ENCODE peak calls at places on chromosomes 7 and 10, in nine cellular contexts. L is A549, H is uterus, A is stomach, Z is tibial nerve, Q is gastrocnemius medialis, G is right lobe of liver, P is NB4, X is erythroblast. O is an unnamed sample.

GRCh38 chr10:125186431-125187170 is 26.2 kb upstream of the CTBP2 start:
- DNase-seq in L (no peak), H (no peak), A (no peak), Z (no peak), Q (no peak), G (no peak), P (no peak), X (no peak), O (no peak)

GRCh38 chr7:338295-339061 is 48.5 kb downstream of the FOXL3 start:
- DNase-seq in L (no peak), H (no peak), A (no peak), Z (no peak), Q (no peak), G (no peak), P (no peak), X (no peak), O (no peak)

GRCh38 chr10:65805993-65806392 is 1119.8 kb upstream of the LRRTM3 start:
- DNase-seq in L (no peak), H (no peak), A (no peak), Z (no peak), Q (no peak), G (no peak), P (no peak), X (no peak), O (no peak)

GRCh38 chr7:54581511-54581910 is 39.3 kb downstream of the VSTM2A start:
- DNase-seq in L (no peak), H (no peak), A (no peak), Z (no peak), Q (no peak), G (no peak), P (no peak), X (no peak), O (no peak)

GRCh38 chr10:106134326-106135000 is 1030.0 kb downstream of the SORCS1 start:
- DNase-seq in L (no peak), H (no peak), A (no peak), Z (no peak), Q (no peak), G (no peak), P (no peak), X (no peak), O (no peak)

GRCh38 chr10:42952358-42952757 is 124.5 kb upstream of the RET start:
- DNase-seq in L (no peak), H (no peak), A (peak), Z (no peak), Q (peak), G (peak), P (peak), X (no peak), O (no peak)

GRCh38 chr7:148697950-148698396 is 730 bp upstream of the CUL1 start:
- DNase-seq in L (no peak), H (peak), A (no peak), Z (no peak), Q (no peak), G (peak), P (no peak), X (peak), O (no peak)

GRCh38 chr10:30847642-30848041 is 184.0 kb downstream of the ZNF438 start:
- DNase-seq in L (no peak), H (no peak), A (no peak), Z (no peak), Q (no peak), G (no peak), P (no peak), X (no peak), O (no peak)

GRCh38 chr10:52213511-52213831 is 100.6 kb upstream of the DKK1 start:
- DNase-seq in L (no peak), H (no peak), A (no peak), Z (no peak), Q (peak), G (no peak), P (no peak), X (no peak), O (no peak)

GRCh38 chr7:31029674-31030073 is 22.4 kb upstream of the ADCYAP1R1 start:
- DNase-seq in L (no peak), H (no peak), A (no peak), Z (no peak), Q (no peak), G (no peak), P (no peak), X (no peak), O (no peak)

GRCh38 chr10:92011560-92012214 is 88.1 kb downstream of the BTAF1 start:
- DNase-seq in L (peak), H (no peak), A (no peak), Z (no peak), Q (no peak), G (no peak), P (peak), X (peak), O (peak)

GRCh38 chr7:81210092-81211064 is 291.5 kb upstream of the SEMA3C start:
- DNase-seq in L (no peak), H (no peak), A (no peak), Z (no peak), Q (no peak), G (no peak), P (no peak), X (peak), O (no peak)

GRCh38 chr10:63684257-63684936 is 163.2 kb downstream of the REEP3 start:
- DNase-seq in L (no peak), H (no peak), A (no peak), Z (no peak), Q (no peak), G (no peak), P (no peak), X (no peak), O (no peak)

GRCh38 chr10:87692956-87693484 is 33.3 kb downstream of the PAPSS2 start:
- DNase-seq in L (no peak), H (no peak), A (no peak), Z (no peak), Q (no peak), G (no peak), P (no peak), X (no peak), O (no peak)

GRCh38 chr7:22617166-22617565 is 109.8 kb upstream of the IL6 start:
- DNase-seq in L (no peak), H (no peak), A (no peak), Z (no peak), Q (no peak), G (no peak), P (peak), X (no peak), O (no peak)

GRCh38 chr10:31697271-31698168 is 231.1 kb downstream of the ARHGAP12 start:
- DNase-seq in L (no peak), H (peak), A (peak), Z (peak), Q (peak), G (peak), P (no peak), X (no peak), O (peak)

GRCh38 chr10:4109469-4109868 is 324.5 kb upstream of the KLF6 start:
- DNase-seq in L (no peak), H (no peak), A (no peak), Z (no peak), Q (no peak), G (no peak), P (no peak), X (no peak), O (no peak)

GRCh38 chr7:30926323-30926722 is 14.7 kb downstream of the AQP1 start:
- DNase-seq in L (no peak), H (peak), A (peak), Z (peak), Q (no peak), G (peak), P (no peak), X (peak), O (no peak)

GRCh38 chr10:121667948-121668335 is 69.7 kb upstream of the FGFR2 start:
- DNase-seq in L (no peak), H (peak), A (no peak), Z (no peak), Q (no peak), G (no peak), P (no peak), X (no peak), O (no peak)

GRCh38 chr7:127791790-127792189 is 139.8 kb downstream of the SND1 start:
- DNase-seq in L (no peak), H (no peak), A (no peak), Z (no peak), Q (no peak), G (no peak), P (peak), X (no peak), O (no peak)

GRCh38 chr10:22477365-22478287 is 132.3 kb downstream of the SPAG6 start:
- DNase-seq in L (no peak), H (no peak), A (no peak), Z (no peak), Q (no peak), G (no peak), P (no peak), X (peak), O (no peak)

GRCh38 chr7:101823086-101823485 is 5.7 kb downstream of the CUX1 start:
- DNase-seq in L (no peak), H (peak), A (peak), Z (no peak), Q (peak), G (no peak), P (no peak), X (no peak), O (no peak)

GRCh38 chr7:92674379-92674778 is 84.2 kb upstream of the FAM133B start:
- DNase-seq in L (no peak), H (no peak), A (no peak), Z (no peak), Q (no peak), G (no peak), P (no peak), X (no peak), O (no peak)

GRCh38 chr10:132526676-132527075 is 10.9 kb upstream of the INPP5A start:
- DNase-seq in L (no peak), H (no peak), A (no peak), Z (no peak), Q (no peak), G (no peak), P (no peak), X (no peak), O (no peak)

GRCh38 chr10:10865303-10865702 is 152.4 kb upstream of the CELF2 start:
- DNase-seq in L (no peak), H (no peak), A (no peak), Z (no peak), Q (no peak), G (no peak), P (no peak), X (no peak), O (no peak)

GRCh38 chr7:29853775-29854174 is 47.5 kb downstream of the WIPF3 start:
- DNase-seq in L (no peak), H (no peak), A (no peak), Z (no peak), Q (no peak), G (no peak), P (no peak), X (no peak), O (no peak)

GRCh38 chr7:158140538-158141220 is 446.9 kb downstream of the PTPRN2 start:
- DNase-seq in L (no peak), H (no peak), A (no peak), Z (no peak), Q (no peak), G (no peak), P (no peak), X (no peak), O (no peak)

GRCh38 chr10:110501142-110501937 is 3.6 kb downstream of the DUSP5 start:
- DNase-seq in L (peak), H (peak), A (peak), Z (peak), Q (peak), G (peak), P (peak), X (peak), O (peak)

GRCh38 chr10:71548494-71548846 is 151.8 kb downstream of the CDH23 start:
- DNase-seq in L (peak), H (no peak), A (no peak), Z (no peak), Q (no peak), G (no peak), P (peak), X (no peak), O (peak)

GRCh38 chr7:1696671-1697498 is 26.8 kb downstream of the ELFN1 start:
- DNase-seq in L (no peak), H (peak), A (no peak), Z (no peak), Q (peak), G (peak), P (no peak), X (no peak), O (no peak)

DNA sequence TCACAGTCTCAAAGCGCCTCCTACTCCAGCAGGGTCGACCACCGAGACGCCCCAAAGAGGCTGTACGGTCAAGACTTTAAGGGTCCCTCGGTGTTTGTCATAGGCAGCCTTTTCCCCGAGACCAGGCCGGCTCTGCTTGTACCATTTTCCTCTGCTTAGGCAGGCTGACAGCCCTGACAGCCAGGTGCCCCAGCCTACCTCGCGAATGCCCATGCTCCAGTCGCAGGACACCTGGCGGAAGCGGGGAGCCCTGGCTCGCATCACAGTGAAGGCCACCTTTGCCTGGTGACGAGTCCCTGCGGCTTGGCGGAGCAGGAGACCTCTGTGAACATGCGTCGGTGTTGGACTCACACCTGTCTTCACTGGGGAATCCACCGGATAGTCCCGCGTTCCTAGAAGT is 30.7 kb upstream of the ZNF273 start:
- DNase-seq in L (no peak), H (no peak), A (peak), Z (peak), Q (no peak), G (no peak), P (no peak), X (no peak), O (no peak)
- TF ChIP-seq POLR2A in L (no peak), H (no peak), A (no peak), Z (no peak), Q (no peak), G (no peak), P (no peak), X (no peak), O (no peak)

DNA sequence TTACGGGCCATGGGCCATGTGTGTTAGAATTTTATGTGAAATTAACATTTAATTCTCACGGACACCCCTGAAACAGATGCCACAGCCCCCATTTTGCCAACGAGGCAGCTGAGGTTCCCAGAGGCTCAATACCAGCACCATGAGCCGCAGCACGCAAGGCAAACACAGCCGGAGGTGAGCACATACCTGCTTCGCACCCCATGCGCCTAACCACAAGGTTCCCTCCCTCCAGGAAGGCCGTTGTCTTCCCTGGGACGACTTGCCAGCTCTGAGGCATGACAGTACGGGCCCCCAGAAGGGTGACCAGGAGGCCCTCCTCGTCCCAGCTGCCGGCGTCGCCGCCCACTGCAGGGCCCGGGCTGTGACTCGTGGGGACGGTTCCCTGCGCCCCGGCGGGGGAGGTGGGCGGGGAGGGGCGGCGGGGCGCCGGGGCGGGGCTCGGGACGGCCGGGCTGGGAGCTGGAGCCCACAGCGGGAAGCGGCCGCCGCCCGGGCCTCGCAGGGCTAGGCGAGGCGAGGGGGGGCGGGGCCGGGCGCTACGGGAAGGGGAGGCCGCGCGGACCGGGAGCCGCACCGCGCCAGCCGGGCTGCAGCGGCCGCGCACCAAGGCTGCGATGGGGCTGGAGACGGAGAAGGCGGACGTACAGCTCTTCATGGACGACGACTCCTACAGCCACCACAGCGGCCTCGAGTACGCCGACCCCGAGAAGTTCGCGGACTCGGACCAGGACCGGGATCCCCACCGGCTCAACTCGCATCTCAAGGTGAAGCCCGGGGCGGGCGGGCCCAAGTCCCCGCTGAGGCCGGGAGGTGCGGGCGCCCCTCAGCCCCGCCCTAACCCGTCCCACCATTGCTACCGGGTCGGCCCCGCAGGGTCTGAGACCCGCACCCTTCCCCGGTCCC is at the start of gene CAV2:
- DNase-seq in L (peak), H (peak), A (peak), Z (peak), Q (peak), G (peak), P (no peak), X (peak), O (peak)
- TF ChIP-seq POLR2A in L (peak), H (peak), A (no peak), Z (peak), Q (peak), G (peak), P (no peak), X (no peak), O (peak)

GRCh38 chr10:114025610-114026130 is 18.0 kb upstream of the ADRB1 start:
- DNase-seq in L (no peak), H (no peak), A (no peak), Z (no peak), Q (no peak), G (no peak), P (no peak), X (no peak), O (no peak)
- TF ChIP-seq POLR2A in L (no peak), H (no peak), A (no peak), Z (no peak), Q (no peak), G (no peak), P (no peak), X (no peak), O (no peak)

DNA sequence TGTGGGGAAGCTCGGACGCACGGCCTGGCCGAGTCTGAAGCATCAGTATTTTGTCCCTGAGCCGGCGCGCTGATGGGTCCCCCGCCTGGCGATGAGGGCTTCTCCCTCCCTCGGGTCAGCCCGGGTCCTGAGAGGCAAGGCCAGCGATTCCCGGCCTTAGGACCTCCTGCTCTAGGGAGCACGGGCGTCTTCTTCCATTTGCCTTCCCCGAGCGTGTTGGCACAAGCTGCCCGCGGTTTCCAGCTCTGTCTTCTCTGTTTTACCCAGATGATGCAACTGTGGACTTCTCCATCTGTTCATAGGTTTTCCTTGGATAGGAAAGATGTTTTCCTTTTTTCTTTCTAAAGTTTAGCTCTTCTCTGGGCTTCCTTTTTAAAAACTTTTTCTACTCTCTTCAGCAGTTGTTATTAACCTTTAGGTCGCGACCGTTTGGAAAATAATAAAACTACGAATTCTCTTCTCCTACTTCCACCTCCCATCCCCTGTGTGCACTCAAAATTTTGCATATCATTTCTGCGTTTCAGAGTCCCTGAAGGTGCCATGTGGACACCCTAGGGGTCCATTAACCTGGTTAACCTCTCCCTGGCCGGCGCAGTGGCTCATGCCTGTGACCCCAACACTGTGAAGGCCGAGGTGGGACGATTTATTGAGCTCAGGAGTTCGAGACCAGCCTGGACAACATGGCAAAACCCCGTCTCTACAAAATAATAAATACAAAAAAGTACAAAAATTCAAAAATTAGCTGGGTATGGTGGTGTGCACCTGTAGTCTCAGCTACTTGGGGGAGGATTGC is 1.4 kb upstream of the SLC25A28 start:
- DNase-seq in L (no peak), H (no peak), A (no peak), Z (no peak), Q (no peak), G (no peak), P (no peak), X (peak), O (no peak)
- TF ChIP-seq POLR2A in L (peak), H (peak), A (no peak), Z (peak), Q (no peak), G (peak), P (peak), X (peak), O (peak)